ENCODE peak calls at places on chromosomes 13 and 19, in six cellular contexts. One of them, this sample, is unnamed.

GRCh38 chr19:1270168-1270853 is 1.2 kb downstream of the CIRBP start:
- DNase-seq in aorta: no peak
- DNase-seq in CD4-positive, CD25-positive, alpha-beta regulatory T cell: no peak
- DNase-seq in PC-3: peak; percentile 51
- DNase-seq in iPS DF 6.9: no peak
- DNase-seq in ascending aorta: no peak
- DNase-seq in this sample: no peak

GRCh38 chr19:4456843-4457653 is 546 bp downstream of the UBXN6 start:
- DNase-seq in aorta: peak; percentile 87
- DNase-seq in CD4-positive, CD25-positive, alpha-beta regulatory T cell: peak; percentile 49
- DNase-seq in PC-3: no peak
- DNase-seq in iPS DF 6.9: no peak
- DNase-seq in ascending aorta: no peak
- DNase-seq in this sample: no peak

GRCh38 chr13:110382229-110382628 is 75.1 kb downstream of the COL4A2 start:
- DNase-seq in aorta: no peak
- DNase-seq in CD4-positive, CD25-positive, alpha-beta regulatory T cell: no peak
- DNase-seq in PC-3: peak; percentile 82
- DNase-seq in iPS DF 6.9: no peak
- DNase-seq in ascending aorta: no peak
- DNase-seq in this sample: no peak

GRCh38 chr13:32475403-32475802 is 47.5 kb upstream of the N4BP2L1 start:
- DNase-seq in aorta: no peak
- DNase-seq in CD4-positive, CD25-positive, alpha-beta regulatory T cell: no peak
- DNase-seq in PC-3: no peak
- DNase-seq in iPS DF 6.9: no peak
- DNase-seq in ascending aorta: no peak
- DNase-seq in this sample: no peak

GRCh38 chr13:44004881-44005280 is 125.2 kb downstream of the LACC1 start:
- DNase-seq in aorta: no peak
- DNase-seq in CD4-positive, CD25-positive, alpha-beta regulatory T cell: no peak
- DNase-seq in PC-3: peak; percentile 62
- DNase-seq in iPS DF 6.9: no peak
- DNase-seq in ascending aorta: no peak
- DNase-seq in this sample: no peak

GRCh38 chr13:87128006-87128405 is 543.2 kb upstream of the SLITRK5 start:
- DNase-seq in aorta: no peak
- DNase-seq in CD4-positive, CD25-positive, alpha-beta regulatory T cell: no peak
- DNase-seq in PC-3: no peak
- DNase-seq in iPS DF 6.9: peak; percentile 52
- DNase-seq in ascending aorta: no peak
- DNase-seq in this sample: no peak

GRCh38 chr19:27792576-27793127 is 1420.3 kb downstream of the UQCRFS1 start:
- DNase-seq in aorta: no peak
- DNase-seq in CD4-positive, CD25-positive, alpha-beta regulatory T cell: no peak
- DNase-seq in PC-3: no peak
- DNase-seq in iPS DF 6.9: no peak
- DNase-seq in ascending aorta: no peak
- DNase-seq in this sample: no peak

GRCh38 chr19:373391-374182 is 29.0 kb upstream of the MIER2 start:
- DNase-seq in aorta: no peak
- DNase-seq in CD4-positive, CD25-positive, alpha-beta regulatory T cell: no peak
- DNase-seq in PC-3: no peak
- DNase-seq in iPS DF 6.9: no peak
- DNase-seq in ascending aorta: no peak
- DNase-seq in this sample: no peak

GRCh38 chr13:110422913-110423688 is 116.0 kb downstream of the COL4A2 start:
- DNase-seq in aorta: no peak
- DNase-seq in CD4-positive, CD25-positive, alpha-beta regulatory T cell: no peak
- DNase-seq in PC-3: no peak
- DNase-seq in iPS DF 6.9: no peak
- DNase-seq in ascending aorta: no peak
- DNase-seq in this sample: no peak

GRCh38 chr13:113550453-113550852 is 34.1 kb upstream of the TFDP1 start:
- DNase-seq in aorta: peak; percentile 40
- DNase-seq in CD4-positive, CD25-positive, alpha-beta regulatory T cell: no peak
- DNase-seq in PC-3: no peak
- DNase-seq in iPS DF 6.9: no peak
- DNase-seq in ascending aorta: no peak
- DNase-seq in this sample: no peak

GRCh38 chr13:67075239-67075638 is 154.9 kb downstream of the PCDH9 start:
- DNase-seq in aorta: no peak
- DNase-seq in CD4-positive, CD25-positive, alpha-beta regulatory T cell: no peak
- DNase-seq in PC-3: peak; percentile 1
- DNase-seq in iPS DF 6.9: no peak
- DNase-seq in ascending aorta: no peak
- DNase-seq in this sample: no peak

GRCh38 chr13:40130871-40131636 is 475.6 kb downstream of the COG6 start:
- DNase-seq in aorta: no peak
- DNase-seq in CD4-positive, CD25-positive, alpha-beta regulatory T cell: no peak
- DNase-seq in PC-3: peak; percentile 57
- DNase-seq in iPS DF 6.9: no peak
- DNase-seq in ascending aorta: no peak
- DNase-seq in this sample: no peak

GRCh38 chr19:50514346-50515167 is 844 bp upstream of the ASPDH start:
- DNase-seq in aorta: peak; percentile 65
- DNase-seq in CD4-positive, CD25-positive, alpha-beta regulatory T cell: no peak
- DNase-seq in PC-3: no peak
- DNase-seq in iPS DF 6.9: no peak
- DNase-seq in ascending aorta: no peak
- DNase-seq in this sample: no peak

GRCh38 chr19:3084943-3085342 is 9.2 kb upstream of the GNA11 start:
- DNase-seq in aorta: no peak
- DNase-seq in CD4-positive, CD25-positive, alpha-beta regulatory T cell: no peak
- DNase-seq in PC-3: no peak
- DNase-seq in iPS DF 6.9: no peak
- DNase-seq in ascending aorta: no peak
- DNase-seq in this sample: no peak

GRCh38 chr19:33863436-33863835 is 66.8 kb downstream of the KCTD15 start:
- DNase-seq in aorta: no peak
- DNase-seq in CD4-positive, CD25-positive, alpha-beta regulatory T cell: no peak
- DNase-seq in PC-3: no peak
- DNase-seq in iPS DF 6.9: no peak
- DNase-seq in ascending aorta: no peak
- DNase-seq in this sample: no peak

GRCh38 chr13:111668451-111668850 is 348.0 kb downstream of the TEX29 start:
- DNase-seq in aorta: no peak
- DNase-seq in CD4-positive, CD25-positive, alpha-beta regulatory T cell: no peak
- DNase-seq in PC-3: no peak
- DNase-seq in iPS DF 6.9: no peak
- DNase-seq in ascending aorta: no peak
- DNase-seq in this sample: peak; percentile 25
- H3K4me3 ChIP-seq in aorta: no peak overlapping the region
- H3K4me3 ChIP-seq in CD4-positive, CD25-positive, alpha-beta regulatory T cell: no peak overlapping the region
- H3K4me3 ChIP-seq in PC-3: no peak overlapping the region
- H3K4me3 ChIP-seq in iPS DF 6.9: no peak overlapping the region
- H3K4me3 ChIP-seq in ascending aorta: no peak overlapping the region
- H3K4me3 ChIP-seq in this sample: no peak overlapping the region

GRCh38 chr19:15534957-15535864 is 26.9 kb downstream of the CYP4F22 start:
- DNase-seq in aorta: no peak
- DNase-seq in CD4-positive, CD25-positive, alpha-beta regulatory T cell: no peak
- DNase-seq in PC-3: no peak
- DNase-seq in iPS DF 6.9: no peak
- DNase-seq in ascending aorta: no peak
- DNase-seq in this sample: no peak

GRCh38 chr19:15529774-15530372 is 21.5 kb downstream of the CYP4F22 start:
- DNase-seq in aorta: no peak
- DNase-seq in CD4-positive, CD25-positive, alpha-beta regulatory T cell: no peak
- DNase-seq in PC-3: no peak
- DNase-seq in iPS DF 6.9: no peak
- DNase-seq in ascending aorta: no peak
- DNase-seq in this sample: no peak

GRCh38 chr19:15527705-15528104 is 19.4 kb downstream of the CYP4F22 start:
- DNase-seq in aorta: no peak
- DNase-seq in CD4-positive, CD25-positive, alpha-beta regulatory T cell: no peak
- DNase-seq in PC-3: no peak
- DNase-seq in iPS DF 6.9: no peak
- DNase-seq in ascending aorta: no peak
- DNase-seq in this sample: no peak

GRCh38 chr19:15536350-15536749 is 28.0 kb downstream of the CYP4F22 start:
- DNase-seq in aorta: no peak
- DNase-seq in CD4-positive, CD25-positive, alpha-beta regulatory T cell: no peak
- DNase-seq in PC-3: no peak
- DNase-seq in iPS DF 6.9: no peak
- DNase-seq in ascending aorta: no peak
- DNase-seq in this sample: no peak

DNA sequence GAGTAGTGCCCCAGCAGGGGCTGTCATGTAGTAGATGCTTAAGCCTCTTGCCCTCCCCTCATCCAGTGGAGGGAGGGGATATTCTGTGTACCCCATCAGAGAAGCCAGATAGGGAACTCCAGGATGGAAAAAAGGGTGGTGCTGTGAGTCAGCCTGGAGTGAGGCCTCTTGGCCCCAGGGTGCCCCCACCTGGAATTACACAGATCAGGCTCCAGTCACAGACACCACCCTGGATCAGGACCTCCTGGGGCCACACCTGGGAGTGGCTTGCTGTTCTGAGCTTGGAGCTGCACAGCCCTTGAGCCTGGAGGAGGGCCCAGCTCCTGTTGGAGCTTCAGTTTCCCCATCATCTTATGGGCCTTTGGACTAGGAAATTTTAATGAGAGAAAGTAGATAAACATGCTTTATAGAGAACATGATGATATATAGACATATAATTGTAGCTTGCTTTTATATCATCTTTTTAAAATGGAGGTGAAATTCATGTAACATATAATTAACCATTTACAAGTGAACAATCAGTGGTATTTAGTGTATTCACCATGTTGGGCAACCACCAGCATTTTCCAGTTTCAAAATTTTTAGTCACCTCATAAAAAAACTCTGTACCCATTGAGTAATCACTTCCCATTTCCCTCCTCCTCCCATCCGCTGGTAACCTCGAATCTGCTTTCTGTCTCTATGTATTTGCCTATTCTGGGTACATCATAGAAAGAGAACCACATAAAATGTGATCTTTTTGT is 24.6 kb downstream of the CYP4F22 start:
- DNase-seq in aorta: no peak
- DNase-seq in CD4-positive, CD25-positive, alpha-beta regulatory T cell: no peak
- DNase-seq in PC-3: peak; percentile 45
- DNase-seq in iPS DF 6.9: no peak
- DNase-seq in ascending aorta: no peak
- DNase-seq in this sample: no peak
- H3K27me3 ChIP-seq in aorta: no peaks in the 10 kb centered on the region
- H3K27me3 ChIP-seq in CD4-positive, CD25-positive, alpha-beta regulatory T cell: peaks cover 3% of the 10 kb centered on the region
- H3K27me3 ChIP-seq in PC-3: peaks cover 3% of the 10 kb centered on the region
- H3K27me3 ChIP-seq in iPS DF 6.9: no peaks in the 10 kb centered on the region
- H3K27me3 ChIP-seq in ascending aorta: no peaks in the 10 kb centered on the region
- H3K27me3 ChIP-seq in this sample: no peaks in the 10 kb centered on the region

GRCh38 chr13:97274782-97275252 is 52.7 kb downstream of the MBNL2 start:
- DNase-seq in aorta: no peak
- DNase-seq in CD4-positive, CD25-positive, alpha-beta regulatory T cell: no peak
- DNase-seq in PC-3: peak; percentile 63
- DNase-seq in iPS DF 6.9: no peak
- DNase-seq in ascending aorta: no peak
- DNase-seq in this sample: no peak
- H3K4me1 ChIP-seq in aorta: peaks cover 23% of the 10 kb centered on the region
- H3K4me1 ChIP-seq in CD4-positive, CD25-positive, alpha-beta regulatory T cell: peaks cover 3% of the 10 kb centered on the region
- H3K4me1 ChIP-seq in PC-3: peaks cover 51% of the 10 kb centered on the region
- H3K4me1 ChIP-seq in iPS DF 6.9: no peaks in the 10 kb centered on the region
- H3K4me1 ChIP-seq in ascending aorta: peaks cover 22% of the 10 kb centered on the region
- H3K4me1 ChIP-seq in this sample: peaks cover 37% of the 10 kb centered on the region

GRCh38 chr19:55041627-55042343 is 3.7 kb upstream of the GP6 start:
- DNase-seq in aorta: no peak
- DNase-seq in CD4-positive, CD25-positive, alpha-beta regulatory T cell: peak; percentile 80
- DNase-seq in PC-3: no peak
- DNase-seq in iPS DF 6.9: no peak
- DNase-seq in ascending aorta: no peak
- DNase-seq in this sample: no peak
- H3K4me3 ChIP-seq in aorta: no peak overlapping the region
- H3K4me3 ChIP-seq in CD4-positive, CD25-positive, alpha-beta regulatory T cell: peak overlapping the region; percentile 41
- H3K4me3 ChIP-seq in PC-3: no peak overlapping the region
- H3K4me3 ChIP-seq in iPS DF 6.9: no peak overlapping the region
- H3K4me3 ChIP-seq in ascending aorta: no peak overlapping the region
- H3K4me3 ChIP-seq in this sample: no peak overlapping the region

DNA sequence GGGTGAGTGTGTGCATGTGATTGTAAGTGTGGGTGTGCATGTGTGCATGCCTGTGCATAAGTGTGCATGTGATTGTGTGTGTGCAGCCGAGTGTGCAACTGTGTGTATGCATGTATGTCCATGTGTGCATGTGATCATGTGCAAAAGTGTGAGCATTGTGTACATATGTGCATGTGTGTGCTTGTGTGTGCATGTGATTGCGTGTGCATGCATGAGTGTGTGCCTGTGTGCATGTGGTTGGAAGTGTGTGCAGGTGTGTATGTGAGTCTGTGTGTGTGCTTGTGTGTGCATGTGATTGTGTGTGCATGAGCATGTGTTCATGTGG is 3.5 kb downstream of the PODNL1 start:
- DNase-seq in aorta: no peak
- DNase-seq in CD4-positive, CD25-positive, alpha-beta regulatory T cell: no peak
- DNase-seq in PC-3: no peak
- DNase-seq in iPS DF 6.9: no peak
- DNase-seq in ascending aorta: no peak
- DNase-seq in this sample: no peak
- H3K27me3 ChIP-seq in aorta: no peaks in the 10 kb centered on the region
- H3K27me3 ChIP-seq in CD4-positive, CD25-positive, alpha-beta regulatory T cell: peaks cover 2% of the 10 kb centered on the region
- H3K27me3 ChIP-seq in PC-3: no peaks in the 10 kb centered on the region
- H3K27me3 ChIP-seq in iPS DF 6.9: no peaks in the 10 kb centered on the region
- H3K27me3 ChIP-seq in ascending aorta: no peaks in the 10 kb centered on the region
- H3K27me3 ChIP-seq in this sample: no peaks in the 10 kb centered on the region